ENCODE peak calls at places on chromosome 15, in six cellular contexts. A is posterior cingulate gyrus; C is lower leg skin; V is dermis blood vessel endothelial cell; O is CD4-positive, alpha-beta T cell; N is breast epithelium. B is an unnamed sample.
A peak's percentile ranks its signal among the peaks of the same experiment; 100 is the strongest.

GRCh38 chr15:63045438-63046278 is 3.1 kb downstream of the TPM1 start:
- DNase-seq in A (no peak), C (no peak), V (no peak), O (no peak), N (no peak), B (no peak)

GRCh38 chr15:64146041-64146440 is 5.5 kb upstream of the SNX22 start:
- DNase-seq in A (no peak), C (no peak), V (no peak), O (no peak), N (no peak), B (no peak)

GRCh38 chr15:66897381-66897780 is 168.0 kb upstream of the SMAD3 start:
- DNase-seq in A (no peak), C (no peak), V (no peak), O (no peak), N (no peak), B (no peak)

GRCh38 chr15:40333922-40334492 is 6.7 kb downstream of the CCDC9B start:
- DNase-seq in A (no peak), C (peak; percentile 57), V (peak; percentile 93), O (no peak), N (no peak), B (peak; percentile 68)

GRCh38 chr15:80777836-80778620 is 1.1 kb upstream of the CEMIP start:
- DNase-seq in A (no peak), C (no peak), V (peak; percentile 16), O (no peak), N (no peak), B (no peak)

GRCh38 chr15:92365079-92365478 is 28.6 kb upstream of the ST8SIA2 start:
- DNase-seq in A (no peak), C (no peak), V (no peak), O (no peak), N (no peak), B (no peak)

GRCh38 chr15:100901702-100902435 is 17.3 kb upstream of the LRRK1 start:
- DNase-seq in A (no peak), C (no peak), V (peak; percentile 15), O (no peak), N (no peak), B (no peak)

GRCh38 chr15:64536244-64536836 is 76.0 kb downstream of the ZNF609 start:
- DNase-seq in A (no peak), C (no peak), V (peak; percentile 90), O (no peak), N (no peak), B (no peak)

GRCh38 chr15:74616020-74616939 is 644 bp downstream of the CLK3 start:
- DNase-seq in A (peak; percentile 34), C (peak; percentile 70), V (peak; percentile 69), O (peak; percentile 71), N (peak; percentile 71), B (peak; percentile 55)

GRCh38 chr15:41241251-41241964 is 10.3 kb downstream of the CHP1 start:
- DNase-seq in A (no peak), C (no peak), V (peak; percentile 97), O (no peak), N (no peak), B (no peak)

GRCh38 chr15:73994912-73995622 is 551 bp downstream of the PML start:
- DNase-seq in A (no peak), C (no peak), V (peak; percentile 34), O (no peak), N (no peak), B (no peak)

GRCh38 chr15:84570164-84570692 is 30.6 kb upstream of the ZSCAN2 start:
- DNase-seq in A (peak; percentile 36), C (peak; percentile 57), V (peak; percentile 35), O (peak; percentile 53), N (peak; percentile 62), B (peak; percentile 80)

GRCh38 chr15:41490355-41490754 is 3.3 kb upstream of the ITPKA start:
- DNase-seq in A (no peak), C (no peak), V (peak; percentile 95), O (no peak), N (no peak), B (no peak)

B was measured in ascending aorta.